ENCODE peak calls at places on chromosome 10, in six cellular contexts. H is mammary epithelial cell; D is Daoy; T is myocyte; X is nephron progenitor cell; M is CD8-positive, alpha-beta T cell. J is an unnamed sample.

GRCh38 chr10:27745380-27745718 is 270 bp downstream of the MKX start:
- DNase-seq in H (no peak), D (no peak), T (no peak), X (no peak), M (no peak), J (no peak)

GRCh38 chr10:132158122-132158741 is 28.5 kb upstream of the DPYSL4 start:
- DNase-seq in H (no peak), D (no peak), T (no peak), X (no peak), M (no peak), J (no peak)

GRCh38 chr10:129926066-129927055 is 37.7 kb downstream of the EBF3 start:
- DNase-seq in H (no peak), D (no peak), T (no peak), X (no peak), M (no peak), J (no peak)

GRCh38 chr10:78405231-78405630 is 371.6 kb downstream of the RPS24 start:
- DNase-seq in H (no peak), D (no peak), T (peak), X (no peak), M (no peak), J (no peak)

GRCh38 chr10:77687018-77687417 is 49.4 kb upstream of the KCNMA1 start:
- DNase-seq in H (no peak), D (no peak), T (no peak), X (no peak), M (no peak), J (no peak)

GRCh38 chr10:7354330-7355047 is 56.3 kb downstream of the SFMBT2 start:
- DNase-seq in H (peak), D (peak), T (no peak), X (no peak), M (no peak), J (peak)

GRCh38 chr10:122541541-122542002 is 19.0 kb upstream of the DMBT1 start:
- DNase-seq in H (peak), D (no peak), T (no peak), X (no peak), M (no peak), J (no peak)

GRCh38 chr10:72308320-72308987 is 34.7 kb downstream of the DDIT4 start:
- DNase-seq in H (peak), D (peak), T (peak), X (no peak), M (no peak), J (no peak)

GRCh38 chr10:69407621-69408301 is 9.0 kb downstream of the TACR2 start:
- DNase-seq in H (no peak), D (peak), T (no peak), X (no peak), M (no peak), J (no peak)

GRCh38 chr10:5293691-5294550 is 70.8 kb upstream of the UCN3 start:
- DNase-seq in H (peak), D (peak), T (peak), X (peak), M (peak), J (peak)

GRCh38 chr10:11298116-11298515 is 280.4 kb downstream of the CELF2 start:
- DNase-seq in H (peak), D (peak), T (peak), X (no peak), M (no peak), J (peak)

GRCh38 chr10:58531084-58531695 is 18.5 kb downstream of the BICC1 start:
- DNase-seq in H (peak), D (peak), T (peak), X (peak), M (peak), J (peak)

GRCh38 chr10:73815719-73816030 is 4.3 kb upstream of the NDST2 start:
- DNase-seq in H (no peak), D (no peak), T (no peak), X (no peak), M (no peak), J (no peak)

GRCh38 chr10:28020993-28021982 is 22.4 kb upstream of the ODAD2 start:
- DNase-seq in H (no peak), D (no peak), T (peak), X (no peak), M (no peak), J (no peak)

GRCh38 chr10:17644485-17644964 is 574 bp downstream of the STAM start:
- DNase-seq in H (no peak), D (peak), T (peak), X (no peak), M (no peak), J (no peak)

GRCh38 chr10:80158598-80159127 is 26.1 kb downstream of the PLAC9 start:
- DNase-seq in H (peak), D (peak), T (peak), X (no peak), M (no peak), J (peak)

GRCh38 chr10:104123397-104123796 is 1.4 kb downstream of the SFR1 start:
- DNase-seq in H (peak), D (no peak), T (peak), X (no peak), M (no peak), J (peak)

GRCh38 chr10:61749271-61749670 is 86.5 kb downstream of the CABCOCO1 start:
- DNase-seq in H (no peak), D (no peak), T (no peak), X (no peak), M (no peak), J (no peak)

GRCh38 chr10:12181065-12181775 is 14.5 kb downstream of the NUDT5 start:
- DNase-seq in H (no peak), D (peak), T (no peak), X (no peak), M (peak), J (peak)

GRCh38 chr10:16788125-16788524 is 29.1 kb downstream of the RSU1 start:
- DNase-seq in H (no peak), D (no peak), T (no peak), X (no peak), M (no peak), J (no peak)

GRCh38 chr10:25852364-25852941 is 81.6 kb upstream of the MYO3A start:
- DNase-seq in H (no peak), D (peak), T (no peak), X (no peak), M (no peak), J (no peak)

GRCh38 chr10:33215635-33216034 is 118.8 kb downstream of the NRP1 start:
- DNase-seq in H (no peak), D (no peak), T (no peak), X (no peak), M (no peak), J (no peak)

GRCh38 chr10:7937315-7937945 is 117.1 kb upstream of the GATA3 start:
- DNase-seq in H (peak), D (no peak), T (no peak), X (no peak), M (no peak), J (peak)

GRCh38 chr10:94129393-94130130 is 135.8 kb downstream of the PLCE1 start:
- DNase-seq in H (no peak), D (peak), T (peak), X (no peak), M (no peak), J (no peak)

GRCh38 chr10:97065686-97066679 is 119.8 kb downstream of the SLIT1 start:
- DNase-seq in H (no peak), D (no peak), T (no peak), X (no peak), M (no peak), J (no peak)

GRCh38 chr10:44965651-44966097 is 6.1 kb downstream of the RASSF4 start:
- DNase-seq in H (no peak), D (no peak), T (peak), X (no peak), M (no peak), J (no peak)

GRCh38 chr10:131933016-131933694 is 32.3 kb downstream of the PPP2R2D start:
- DNase-seq in H (no peak), D (no peak), T (no peak), X (no peak), M (no peak), J (no peak)

GRCh38 chr10:73865459-73866442 is 8.6 kb downstream of the CAMK2G start:
- DNase-seq in H (no peak), D (no peak), T (no peak), X (no peak), M (peak), J (no peak)

GRCh38 chr10:69088801-69089501 is 1.0 kb downstream of the SRGN start:
- DNase-seq in H (no peak), D (no peak), T (peak), X (no peak), M (peak), J (no peak)

GRCh38 chr10:100506596-100507356 is 12.9 kb downstream of the SEC31B start:
- DNase-seq in H (peak), D (peak), T (no peak), X (no peak), M (no peak), J (peak)

GRCh38 chr10:98172495-98172894 is 38.0 kb downstream of the R3HCC1L start:
- DNase-seq in H (no peak), D (no peak), T (peak), X (no peak), M (no peak), J (no peak)

GRCh38 chr10:9229702-9230101 is 1175.2 kb downstream of the GATA3 start:
- DNase-seq in H (no peak), D (peak), T (no peak), X (no peak), M (no peak), J (no peak)